ENCODE peak calls at places on chromosomes 2 and 18, in eight cellular contexts. J is fibroblast of lung, W is RWPE1, G is body of pancreas, C is Panc1, Y is neural progenitor cell, L is A549, I is choroid plexus epithelial cell. T is an unnamed sample.

GRCh38 chr2:121285077-121285449 is at the start of gene TFCP2L1:
- DNase-seq in W (peak), I (peak), C (no peak), Y (peak), J (peak), G (peak), L (peak), T (peak)

GRCh38 chr2:143361346-143361745 is 232.1 kb downstream of the ARHGAP15 start:
- DNase-seq in W (no peak), J (no peak), I (no peak), Y (no peak), G (no peak), C (no peak), L (no peak), T (no peak)

GRCh38 chr18:76610933-76611749 is 116.1 kb upstream of the ZNF516 start:
- DNase-seq in C (no peak), L (no peak), Y (no peak), W (no peak), I (peak), J (peak), G (no peak), T (no peak)

GRCh38 chr2:2640371-2640770 is 309.3 kb upstream of the MYT1L start:
- DNase-seq in L (no peak), Y (no peak), I (no peak), G (no peak), J (no peak), W (no peak), C (no peak), T (no peak)

GRCh38 chr2:64133828-64134227 is 10.4 kb downstream of the PELI1 start:
- DNase-seq in Y (no peak), G (no peak), W (peak), J (peak), I (peak), L (no peak), C (no peak), T (no peak)

GRCh38 chr2:40511661-40512213 is 59.8 kb upstream of the SLC8A1 start:
- DNase-seq in L (no peak), J (peak), Y (no peak), G (no peak), I (peak), C (no peak), W (peak), T (no peak)

GRCh38 chr2:235501663-235502009 is 7.8 kb downstream of the AGAP1 start:
- DNase-seq in C (no peak), W (no peak), Y (peak), I (no peak), L (no peak), G (no peak), J (no peak), T (no peak)

GRCh38 chr18:13290856-13291271 is 72.3 kb downstream of the LDLRAD4 start:
- DNase-seq in C (no peak), G (no peak), I (no peak), W (no peak), J (no peak), Y (no peak), L (no peak), T (no peak)

GRCh38 chr2:45771251-45771650 is 119.8 kb downstream of the PRKCE start:
- DNase-seq in L (no peak), G (no peak), I (peak), C (no peak), W (no peak), J (peak), Y (peak), T (peak)

GRCh38 chr2:221392228-221392881 is 179.7 kb downstream of the EPHA4 start:
- DNase-seq in W (no peak), G (no peak), L (no peak), C (no peak), Y (no peak), J (no peak), I (no peak), T (no peak)

GRCh38 chr2:230862292-230862691 is 2.5 kb upstream of the ITM2C start:
- DNase-seq in W (no peak), J (no peak), Y (no peak), G (no peak), I (no peak), L (no peak), C (no peak), T (no peak)

GRCh38 chr2:48227617-48228344 is 302.2 kb upstream of the STON1 start:
- DNase-seq in I (no peak), G (no peak), Y (no peak), C (no peak), J (no peak), L (no peak), W (no peak), T (no peak)

GRCh38 chr2:219221956-219222518 is 3.3 kb upstream of the ABCB6 start:
- DNase-seq in L (no peak), J (no peak), G (no peak), I (no peak), Y (no peak), C (no peak), W (no peak), T (no peak)

GRCh38 chr18:76982038-76982437 is 150.5 kb downstream of the MBP start:
- DNase-seq in I (no peak), G (no peak), C (no peak), J (no peak), W (no peak), Y (no peak), L (no peak), T (no peak)

GRCh38 chr2:5978352-5978751 is 286.2 kb downstream of the SOX11 start:
- DNase-seq in G (no peak), L (no peak), Y (no peak), W (no peak), J (no peak), C (no peak), I (no peak), T (no peak)

GRCh38 chr2:240235149-240235803 is 94.8 kb upstream of the OTOS start:
- DNase-seq in W (no peak), C (no peak), G (peak), L (no peak), J (no peak), Y (no peak), I (no peak), T (no peak)

GRCh38 chr18:32909798-32910561 is 137.2 kb upstream of the KLHL14 start:
- DNase-seq in J (no peak), I (no peak), W (no peak), G (no peak), C (no peak), L (no peak), Y (peak), T (no peak)

GRCh38 chr2:10028407-10028987 is 14.9 kb upstream of the KLF11 start:
- DNase-seq in G (no peak), L (no peak), I (no peak), W (no peak), C (no peak), Y (peak), J (no peak), T (no peak)

GRCh38 chr18:73479472-73479871 is 611.7 kb upstream of the NETO1 start:
- DNase-seq in Y (no peak), C (no peak), J (peak), I (peak), W (no peak), G (no peak), L (no peak), T (no peak)

GRCh38 chr18:12470382-12471090 is 62.8 kb downstream of the PRELID3A start:
- DNase-seq in G (no peak), Y (peak), L (no peak), C (no peak), I (peak), J (no peak), W (peak), T (no peak)

GRCh38 chr2:179340678-179341077 is 76.0 kb upstream of the SESTD1 start:
- DNase-seq in I (peak), J (no peak), C (no peak), Y (peak), W (peak), L (peak), G (no peak), T (no peak)

GRCh38 chr18:24992491-24992890 is 359.5 kb downstream of the ZNF521 start:
- DNase-seq in I (peak), C (no peak), L (no peak), J (peak), W (no peak), G (no peak), Y (no peak), T (no peak)

GRCh38 chr18:68263481-68263880 is 451.4 kb downstream of the TMX3 start:
- DNase-seq in J (peak), G (no peak), I (peak), L (no peak), Y (no peak), W (peak), C (no peak), T (no peak)

GRCh38 chr2:148259674-148260073 is 238.8 kb downstream of the MBD5 start:
- DNase-seq in G (no peak), L (peak), C (no peak), W (no peak), Y (no peak), J (peak), I (peak), T (no peak)

GRCh38 chr2:25387479-25388449 is 46.0 kb upstream of the DNMT3A start:
- DNase-seq in L (no peak), G (no peak), I (no peak), Y (no peak), C (no peak), W (no peak), J (no peak), T (no peak)

GRCh38 chr18:58998421-58999203 is 133.9 kb downstream of the ZNF532 start:
- DNase-seq in Y (no peak), I (peak), L (peak), J (peak), C (no peak), G (no peak), W (no peak), T (no peak)

DNA sequence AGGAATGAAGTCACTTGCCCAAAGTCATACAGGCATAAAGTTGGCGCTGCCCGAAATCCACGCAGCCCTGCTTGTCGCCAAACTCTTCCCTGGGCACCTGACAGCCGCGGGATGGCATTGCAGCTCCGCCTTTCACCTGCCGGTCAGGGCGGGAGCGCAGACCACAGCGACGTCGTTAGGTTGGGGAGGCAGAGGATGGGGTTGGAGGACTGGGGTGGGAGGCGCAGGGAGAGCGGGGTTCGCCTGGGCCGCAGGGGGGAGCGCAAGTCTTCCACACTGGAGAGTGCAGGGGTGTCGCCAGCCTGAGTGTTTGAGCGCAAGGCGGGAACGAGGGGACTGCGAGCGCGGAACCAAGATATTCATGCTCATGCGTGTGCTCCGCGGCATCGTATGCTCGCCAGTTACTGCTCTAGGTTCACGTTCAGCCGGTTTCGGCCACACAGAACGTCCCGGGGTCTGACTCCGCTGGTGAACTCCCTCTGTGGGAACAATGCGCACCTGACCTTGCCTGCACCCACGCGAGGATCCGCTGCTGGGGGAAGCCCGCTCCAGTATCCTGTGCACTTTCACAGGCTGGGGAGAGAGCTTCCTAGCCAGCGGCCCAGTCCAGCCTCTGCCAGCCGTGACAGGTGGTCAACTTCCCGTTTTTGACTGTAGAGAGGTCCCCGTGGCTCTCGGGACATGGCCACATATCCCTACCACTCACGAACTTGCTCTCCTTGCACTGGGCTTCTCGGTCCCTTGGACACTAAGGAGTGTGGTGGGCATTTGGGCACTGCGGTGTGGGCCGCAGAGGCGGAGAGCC is 767 bp upstream of the NPPC start:
- DNase-seq in L (no peak), J (peak), W (peak), I (peak), G (no peak), Y (peak), C (no peak), T (peak)
- TF ChIP-seq CTCF in L (no peak), J (no peak), W (no peak), I (no peak), G (no peak), Y (peak), C (no peak), T (no peak)

GRCh38 chr2:145548479-145548878 is 1028.6 kb upstream of the ZEB2 start:
- DNase-seq in Y (no peak), W (no peak), L (no peak), G (no peak), C (no peak), J (no peak), I (no peak), T (no peak)
- TF ChIP-seq CTCF in Y (no peak), W (no peak), L (no peak), G (no peak), C (no peak), J (no peak), I (no peak), T (no peak)

GRCh38 chr2:199850718-199851498 is at the start of gene FTCDNL1:
- DNase-seq in L (peak), Y (peak), J (peak), W (peak), G (peak), C (peak), I (peak), T (peak)
- TF ChIP-seq CTCF in L (peak), Y (peak), J (peak), W (peak), G (peak), C (peak), I (peak), T (peak)

GRCh38 chr2:73827018-73827417 is 1.7 kb upstream of the STAMBP start:
- DNase-seq in C (no peak), W (no peak), L (peak), G (no peak), J (peak), Y (no peak), I (peak), T (no peak)
- TF ChIP-seq CTCF in C (peak), W (peak), L (peak), G (peak), J (peak), Y (peak), I (peak), T (no peak)

DNA sequence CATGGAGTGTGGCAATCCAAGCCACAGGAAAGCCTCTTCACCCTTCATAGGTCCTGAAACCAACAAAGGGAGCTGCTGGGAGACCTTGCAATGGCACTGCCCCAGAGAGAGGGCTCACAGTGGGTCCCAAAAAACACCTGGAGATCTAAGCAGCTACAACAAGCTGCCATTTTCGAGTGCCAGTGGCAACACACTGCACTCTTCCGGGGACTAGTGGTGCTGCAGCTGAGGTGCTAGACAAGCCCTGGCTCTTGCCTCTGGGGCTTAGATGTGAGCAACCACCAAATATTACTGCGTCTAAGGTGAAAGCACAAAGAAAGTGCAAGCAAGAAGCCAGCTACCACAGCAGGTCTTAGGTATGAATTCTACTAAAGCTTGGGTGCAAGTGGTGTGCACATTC is 192.9 kb downstream of the NOL4 start:
- DNase-seq in I (no peak), W (no peak), L (no peak), C (no peak), J (no peak), G (peak), Y (no peak), T (no peak)
- TF ChIP-seq CTCF in I (no peak), W (no peak), L (no peak), C (no peak), J (no peak), G (no peak), Y (no peak), T (no peak)

GRCh38 chr2:153287109-153287801 is 191.3 kb downstream of the RPRM start:
- DNase-seq in L (peak), G (no peak), W (no peak), Y (peak), J (no peak), I (no peak), C (no peak), T (peak)
- TF ChIP-seq CTCF in L (peak), G (no peak), W (no peak), Y (peak), J (no peak), I (peak), C (peak), T (peak)

GRCh38 chr18:9659499-9660387 is 45.4 kb upstream of the PPP4R1 start:
- DNase-seq in I (no peak), Y (no peak), J (no peak), L (no peak), G (no peak), C (no peak), W (no peak), T (no peak)

GRCh38 chr18:9658111-9658641 is 43.8 kb upstream of the PPP4R1 start:
- DNase-seq in W (peak), G (no peak), C (no peak), I (no peak), J (no peak), Y (no peak), L (no peak), T (no peak)

GRCh38 chr18:9663377-9663776 is 44.7 kb upstream of the RAB31 start:
- DNase-seq in I (no peak), W (no peak), C (no peak), L (no peak), G (no peak), J (no peak), Y (no peak), T (no peak)

GRCh38 chr18:9665311-9665710 is 42.8 kb upstream of the RAB31 start:
- DNase-seq in C (no peak), G (no peak), W (no peak), L (no peak), J (peak), I (peak), Y (no peak), T (peak)

DNA sequence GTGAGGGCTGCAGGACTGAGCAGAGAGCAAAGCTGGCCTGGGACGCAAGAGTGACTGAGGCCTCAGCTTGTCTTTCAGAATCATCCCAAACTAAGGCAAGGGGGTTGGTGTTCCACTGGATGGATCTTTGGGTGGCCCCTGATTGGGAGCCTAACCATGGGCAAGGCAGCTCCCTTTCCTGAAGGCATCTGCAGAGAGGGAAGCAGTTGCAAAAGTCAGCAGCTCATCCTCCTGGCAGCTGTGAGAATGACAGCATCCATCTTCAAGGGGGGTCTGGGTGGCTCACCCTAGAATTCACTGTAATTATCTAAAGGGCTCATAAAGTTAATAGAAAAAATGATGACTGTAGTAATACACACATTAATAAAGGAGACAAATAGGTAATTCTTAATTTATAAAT is 46.5 kb upstream of the RAB31 start:
- DNase-seq in G (no peak), W (no peak), Y (no peak), J (no peak), C (no peak), I (peak), L (peak), T (no peak)
- TF ChIP-seq CTCF in G (no peak), W (no peak), Y (no peak), J (no peak), C (no peak), I (peak), L (peak), T (no peak)

DNA sequence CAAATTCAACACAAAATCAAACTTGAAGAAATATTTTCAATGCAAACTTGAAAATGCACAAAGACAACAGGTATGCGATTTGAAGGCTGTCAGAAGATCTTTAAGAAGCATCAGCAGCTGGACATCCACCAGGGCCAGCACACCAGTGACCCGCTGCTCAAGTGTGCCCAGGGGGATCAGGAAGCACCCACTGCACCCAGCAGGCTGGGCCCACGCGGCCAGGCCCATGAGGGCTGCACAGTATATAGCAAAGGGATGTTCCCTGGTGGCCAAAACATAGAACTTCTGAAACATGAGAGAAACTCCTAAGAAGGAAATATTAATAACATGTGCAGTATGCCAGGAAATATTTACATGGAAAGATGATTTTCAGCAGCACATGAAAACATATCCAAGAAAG is 25.0 kb downstream of the WDFY1 start:
- DNase-seq in I (no peak), Y (no peak), C (no peak), G (no peak), W (no peak), J (no peak), L (no peak), T (no peak)
- TF ChIP-seq CTCF in I (peak), Y (no peak), C (no peak), G (no peak), W (no peak), J (no peak), L (no peak), T (no peak)

GRCh38 chr2:99445065-99445464 is 44.8 kb downstream of the REV1 start:
- DNase-seq in C (no peak), Y (no peak), I (peak), W (no peak), J (peak), L (no peak), G (no peak), T (no peak)

GRCh38 chr2:99439989-99440388 is 49.8 kb downstream of the REV1 start:
- DNase-seq in C (no peak), I (no peak), L (no peak), J (no peak), G (no peak), W (no peak), Y (no peak), T (no peak)

GRCh38 chr2:99444222-99444621 is 45.6 kb downstream of the REV1 start:
- DNase-seq in C (no peak), J (no peak), I (no peak), W (no peak), G (no peak), Y (no peak), L (no peak), T (no peak)

GRCh38 chr2:99448556-99448955 is 41.3 kb downstream of the REV1 start:
- DNase-seq in W (peak), C (no peak), Y (no peak), G (no peak), J (peak), L (no peak), I (peak), T (no peak)

DNA sequence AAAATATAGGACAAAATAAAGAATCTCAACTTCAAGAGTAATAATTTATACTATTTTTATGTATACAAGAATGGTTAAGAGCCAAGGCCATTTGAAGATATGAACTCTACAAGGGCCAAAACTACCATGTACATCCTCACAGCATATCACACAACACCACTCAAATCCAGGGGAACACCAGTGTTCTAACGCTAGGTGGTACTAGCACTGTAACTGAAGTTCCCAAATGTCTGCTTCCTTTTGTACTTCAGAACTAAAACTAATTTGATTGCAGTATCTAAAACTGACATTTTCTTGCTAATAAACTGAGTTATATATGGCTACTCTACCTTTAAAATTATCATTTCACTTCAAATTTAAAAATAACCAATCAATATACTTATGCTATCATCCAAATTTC is 47.0 kb downstream of the REV1 start:
- DNase-seq in G (no peak), Y (peak), I (peak), C (no peak), L (peak), J (no peak), W (peak), T (no peak)
- TF ChIP-seq CTCF in G (no peak), Y (peak), I (peak), C (peak), L (peak), J (peak), W (no peak), T (no peak)